ENCODE peak calls at places on chromosomes 2 and 18, in four cellular contexts. One of them, this sample, is unnamed.

GRCh38 chr18:36396190-36396589 is 98.7 kb downstream of the FHOD3 start:
- DNase-seq in HepG2: no peak
- DNase-seq in K562: no peak
- DNase-seq in GM12878: no peak
- DNase-seq in this sample: no peak

GRCh38 chr2:169446452-169446851 is 32.8 kb upstream of the BBS5 start:
- DNase-seq in HepG2: no peak
- DNase-seq in K562: no peak
- DNase-seq in GM12878: no peak
- DNase-seq in this sample: no peak

GRCh38 chr18:26574958-26575864 is 26.9 kb upstream of the KCTD1 start:
- DNase-seq in HepG2: peak; percentile 52
- DNase-seq in K562: no peak
- DNase-seq in GM12878: no peak
- DNase-seq in this sample: peak; percentile 50

GRCh38 chr2:62485780-62486765 is 19.9 kb downstream of the TMEM17 start:
- DNase-seq in HepG2: peak; percentile 71
- DNase-seq in K562: no peak
- DNase-seq in GM12878: no peak
- DNase-seq in this sample: no peak

GRCh38 chr2:150100311-150100710 is 387.2 kb downstream of the RND3 start:
- DNase-seq in HepG2: no peak
- DNase-seq in K562: no peak
- DNase-seq in GM12878: no peak
- DNase-seq in this sample: no peak

GRCh38 chr2:12326449-12327190 is 390.1 kb upstream of the TRIB2 start:
- DNase-seq in HepG2: peak; percentile 34
- DNase-seq in K562: no peak
- DNase-seq in GM12878: no peak
- DNase-seq in this sample: peak; percentile 21

GRCh38 chr18:3983351-3983969 is 471.6 kb downstream of the DLGAP1 start:
- DNase-seq in HepG2: no peak
- DNase-seq in K562: no peak
- DNase-seq in GM12878: no peak
- DNase-seq in this sample: no peak

GRCh38 chr2:70690846-70691245 is 77.2 kb downstream of the ADD2 start:
- DNase-seq in HepG2: no peak
- DNase-seq in K562: no peak
- DNase-seq in GM12878: no peak
- DNase-seq in this sample: no peak

GRCh38 chr18:43587538-43588153 is 310.4 kb upstream of the SYT4 start:
- DNase-seq in HepG2: peak; percentile 25
- DNase-seq in K562: peak; percentile 10
- DNase-seq in GM12878: no peak
- DNase-seq in this sample: peak; percentile 19

GRCh38 chr18:48727685-48728084 is 188.9 kb downstream of the CTIF start:
- DNase-seq in HepG2: no peak
- DNase-seq in K562: no peak
- DNase-seq in GM12878: no peak
- DNase-seq in this sample: no peak

GRCh38 chr2:195813401-195813800 is 156.4 kb downstream of the SLC39A10 start:
- DNase-seq in HepG2: no peak
- DNase-seq in K562: no peak
- DNase-seq in GM12878: no peak
- DNase-seq in this sample: no peak

GRCh38 chr2:158493458-158493857 is 36.7 kb downstream of the PKP4 start:
- DNase-seq in HepG2: no peak
- DNase-seq in K562: no peak
- DNase-seq in GM12878: no peak
- DNase-seq in this sample: no peak

GRCh38 chr2:120133572-120134244 is 89.5 kb downstream of the TMEM185B start:
- DNase-seq in HepG2: no peak
- DNase-seq in K562: no peak
- DNase-seq in GM12878: no peak
- DNase-seq in this sample: no peak

GRCh38 chr2:232419245-232420072 is 12.8 kb downstream of the ALPG start:
- DNase-seq in HepG2: no peak
- DNase-seq in K562: no peak
- DNase-seq in GM12878: no peak
- DNase-seq in this sample: no peak

GRCh38 chr2:219335373-219335786 is 2.8 kb upstream of the RESP18 start:
- DNase-seq in HepG2: no peak
- DNase-seq in K562: no peak
- DNase-seq in GM12878: no peak
- DNase-seq in this sample: no peak

GRCh38 chr2:42048318-42049251 is 764 bp downstream of the PKDCC start:
- DNase-seq in HepG2: no peak
- DNase-seq in K562: peak; percentile 61
- DNase-seq in GM12878: no peak
- DNase-seq in this sample: peak; percentile 33
- TF ChIP-seq FOXK2 in HepG2: no peak
- TF ChIP-seq FOXK2 in K562: no peak
- TF ChIP-seq FOXK2 in GM12878: no peak
- TF ChIP-seq FOXK2 in this sample: no peak

GRCh38 chr2:3172265-3172935 is 205.2 kb downstream of the EIPR1 start:
- DNase-seq in HepG2: no peak
- DNase-seq in K562: no peak
- DNase-seq in GM12878: no peak
- DNase-seq in this sample: no peak

GRCh38 chr2:3170792-3171455 is 206.7 kb downstream of the EIPR1 start:
- DNase-seq in HepG2: no peak
- DNase-seq in K562: no peak
- DNase-seq in GM12878: no peak
- DNase-seq in this sample: no peak

GRCh38 chr2:3169106-3169870 is 208.3 kb downstream of the EIPR1 start:
- DNase-seq in HepG2: no peak
- DNase-seq in K562: no peak
- DNase-seq in GM12878: no peak
- DNase-seq in this sample: no peak

GRCh38 chr2:3173031-3173430 is 204.6 kb downstream of the EIPR1 start:
- DNase-seq in HepG2: no peak
- DNase-seq in K562: no peak
- DNase-seq in GM12878: no peak
- DNase-seq in this sample: no peak

DNA sequence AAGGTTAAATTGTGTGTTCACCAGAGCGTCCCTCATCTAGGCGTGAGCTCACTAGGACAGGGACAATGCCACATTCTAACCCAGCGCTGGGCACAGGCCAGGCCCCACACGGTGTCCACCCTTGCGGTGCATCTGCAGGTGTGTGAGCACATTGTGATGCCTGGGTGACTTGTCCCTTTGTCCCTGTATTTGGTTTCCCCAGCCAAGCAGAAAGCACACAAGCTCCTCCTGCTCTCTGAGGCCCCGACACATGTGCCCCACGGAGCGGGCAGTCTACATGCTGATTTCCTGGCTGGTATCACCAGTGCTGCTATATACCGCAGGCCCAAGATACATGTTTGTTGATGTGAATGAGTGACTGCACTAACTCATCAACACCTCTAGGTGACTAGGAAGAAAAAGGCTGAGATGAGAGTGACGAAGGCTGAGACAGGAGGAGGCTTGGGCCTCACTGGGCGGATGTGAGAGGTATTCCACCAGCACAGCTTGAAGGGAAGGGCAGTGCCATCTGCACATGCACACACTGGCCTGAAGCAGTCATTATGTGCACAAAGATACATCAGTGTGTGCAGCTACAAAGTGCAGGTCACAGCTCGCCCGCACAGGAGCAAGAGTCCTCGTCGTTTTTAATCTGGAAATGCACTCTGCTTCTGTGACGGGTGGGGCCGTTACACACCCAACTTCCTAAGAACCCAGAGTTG is 205.9 kb downstream of the EIPR1 start:
- DNase-seq in HepG2: no peak
- DNase-seq in K562: no peak
- DNase-seq in GM12878: no peak
- DNase-seq in this sample: no peak
- TF ChIP-seq SP1 in HepG2: no peak
- TF ChIP-seq SP1 in K562: no peak
- TF ChIP-seq SP1 in GM12878: no peak
- TF ChIP-seq SP1 in this sample: no peak

GRCh38 chr2:124774781-124775180 is 749.7 kb downstream of the CNTNAP5 start:
- DNase-seq in HepG2: no peak
- DNase-seq in K562: no peak
- DNase-seq in GM12878: no peak
- DNase-seq in this sample: no peak
- TF ChIP-seq FOXK2 in HepG2: no peak
- TF ChIP-seq FOXK2 in K562: no peak
- TF ChIP-seq FOXK2 in GM12878: no peak
- TF ChIP-seq FOXK2 in this sample: no peak

GRCh38 chr2:102037681-102038080 is 45.9 kb downstream of the IL1R2 start:
- DNase-seq in HepG2: no peak
- DNase-seq in K562: no peak
- DNase-seq in GM12878: no peak
- DNase-seq in this sample: no peak
- TF ChIP-seq SP1 in HepG2: no peak
- TF ChIP-seq SP1 in K562: no peak
- TF ChIP-seq SP1 in GM12878: no peak
- TF ChIP-seq SP1 in this sample: no peak

DNA sequence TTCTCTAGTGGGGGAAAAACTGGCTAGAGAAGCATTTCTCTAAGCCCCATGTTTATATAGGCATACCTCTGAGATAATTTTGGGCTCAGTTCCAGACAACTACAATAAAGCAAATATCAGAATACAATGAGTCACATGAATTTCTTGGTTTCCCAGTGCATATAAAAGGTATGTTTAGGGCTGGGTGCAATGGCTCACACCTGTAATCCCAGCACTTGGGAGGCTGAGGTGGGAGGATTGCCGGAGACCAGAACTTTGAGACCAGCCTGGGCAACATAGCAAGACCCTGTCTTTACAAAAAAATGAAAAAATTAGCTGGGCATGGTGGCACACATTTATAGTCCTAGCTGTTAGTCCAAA is 22.2 kb downstream of the TSN start:
- DNase-seq in HepG2: peak; percentile 50
- DNase-seq in K562: no peak
- DNase-seq in GM12878: no peak
- DNase-seq in this sample: no peak
- TF ChIP-seq FOXK2 in HepG2: no peak
- TF ChIP-seq FOXK2 in K562: no peak
- TF ChIP-seq FOXK2 in GM12878: no peak
- TF ChIP-seq FOXK2 in this sample: no peak

This sample was measured in HEK293T.